ENCODE peak calls at places on chromosome 5, in four cellular contexts. L is WTC11, O is K562, A is A549. T is an unnamed sample.

GRCh38 chr5:138011991-138012390 is 20.9 kb downstream of the FAM13B start:
- DNase-seq in L (no peak), O (no peak), A (no peak), T (no peak)

GRCh38 chr5:99900302-99900811 is 634.8 kb upstream of the FAM174A start:
- DNase-seq in L (no peak), O (no peak), A (no peak), T (no peak)

GRCh38 chr5:169328401-169328800 is 27.5 kb upstream of the SLIT3 start:
- DNase-seq in L (no peak), O (no peak), A (no peak), T (no peak)

GRCh38 chr5:38796739-38797108 is 49.1 kb upstream of the OSMR start:
- DNase-seq in L (no peak), O (no peak), A (no peak), T (no peak)

GRCh38 chr5:72106922-72107873 is at the start of gene MAP1B:
- DNase-seq in L (peak; percentile 87), O (peak; percentile 77), A (peak; percentile 67), T (peak; percentile 35)

GRCh38 chr5:178327446-178327845 is 94.8 kb upstream of the PHYKPL start:
- DNase-seq in L (no peak), O (no peak), A (no peak), T (no peak)

GRCh38 chr5:1668141-1668721 is 131.4 kb downstream of the MRPL36 start:
- DNase-seq in L (peak; percentile 53), O (peak; percentile 54), A (no peak), T (no peak)

GRCh38 chr5:174338204-174339010 is 292.9 kb downstream of the NSG2 start:
- DNase-seq in L (no peak), O (no peak), A (no peak), T (no peak)

GRCh38 chr5:3684118-3684517 is 88.5 kb downstream of the IRX1 start:
- DNase-seq in L (no peak), O (no peak), A (no peak), T (no peak)
- TF ChIP-seq NR3C1 in L (no peak), O (no peak), A (no peak), T (no peak)

GRCh38 chr5:34927785-34928184 is 1.6 kb upstream of the DNAJC21 start:
- DNase-seq in L (no peak), O (no peak), A (no peak), T (no peak)

GRCh38 chr5:34926318-34926888 is 3.0 kb upstream of the DNAJC21 start:
- DNase-seq in L (no peak), O (no peak), A (no peak), T (no peak)

GRCh38 chr5:34929720-34930526 is 564 bp downstream of the DNAJC21 start:
- DNase-seq in L (peak; percentile 79), O (peak; percentile 80), A (peak; percentile 73), T (peak; percentile 77)

GRCh38 chr5:34929150-34929719 is at the start of gene DNAJC21:
- DNase-seq in L (peak; percentile 98), O (peak; percentile 97), A (peak; percentile 87), T (peak; percentile 92)

DNA sequence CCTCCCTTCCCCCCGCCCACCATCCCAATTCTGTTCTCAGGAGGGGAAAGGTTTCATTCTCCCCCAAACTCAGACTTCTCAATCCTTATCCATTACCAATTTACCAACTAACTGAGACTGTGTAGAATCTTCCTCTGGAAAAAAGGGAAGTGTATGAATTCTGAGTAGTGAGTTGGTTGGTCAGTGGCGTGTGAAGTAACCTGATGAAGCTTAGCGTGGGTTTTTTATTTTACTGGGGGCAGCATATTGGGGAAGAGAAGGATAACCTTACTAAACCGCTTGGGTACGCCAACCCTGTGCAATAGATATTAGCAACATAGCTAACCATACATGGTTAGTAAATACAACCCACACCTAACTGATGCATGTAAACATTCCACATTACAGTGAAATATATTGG is 1.1 kb upstream of the DNAJC21 start:
- DNase-seq in L (no peak), O (no peak), A (no peak), T (no peak)
- TF ChIP-seq NR3C1 in L (no peak), O (no peak), A (no peak), T (no peak)

GRCh38 chr5:113215401-113216060 is 219.3 kb downstream of the TSSK1B start:
- DNase-seq in L (no peak), O (no peak), A (no peak), T (no peak)
- TF ChIP-seq NR3C1 in L (no peak), O (no peak), A (no peak), T (no peak)

GRCh38 chr5:127398508-127398907 is 107.9 kb downstream of the MEGF10 start:
- DNase-seq in L (no peak), O (no peak), A (no peak), T (no peak)

GRCh38 chr5:127396490-127397155 is 106.0 kb downstream of the MEGF10 start:
- DNase-seq in L (no peak), O (no peak), A (no peak), T (no peak)

GRCh38 chr5:127389616-127390015 is 99.0 kb downstream of the MEGF10 start:
- DNase-seq in L (no peak), O (no peak), A (no peak), T (no peak)

GRCh38 chr5:127392762-127393161 is 102.2 kb downstream of the MEGF10 start:
- DNase-seq in L (no peak), O (no peak), A (no peak), T (no peak)
- TF ChIP-seq NR3C1 in L (no peak), O (no peak), A (no peak), T (no peak)

GRCh38 chr5:5270958-5271605 is 131.0 kb downstream of the ADAMTS16 start:
- DNase-seq in L (peak; percentile 74), O (no peak), A (peak; percentile 82), T (peak; percentile 6)
- TF ChIP-seq NR3C1 in L (no peak), O (no peak), A (no peak), T (no peak)

DNA sequence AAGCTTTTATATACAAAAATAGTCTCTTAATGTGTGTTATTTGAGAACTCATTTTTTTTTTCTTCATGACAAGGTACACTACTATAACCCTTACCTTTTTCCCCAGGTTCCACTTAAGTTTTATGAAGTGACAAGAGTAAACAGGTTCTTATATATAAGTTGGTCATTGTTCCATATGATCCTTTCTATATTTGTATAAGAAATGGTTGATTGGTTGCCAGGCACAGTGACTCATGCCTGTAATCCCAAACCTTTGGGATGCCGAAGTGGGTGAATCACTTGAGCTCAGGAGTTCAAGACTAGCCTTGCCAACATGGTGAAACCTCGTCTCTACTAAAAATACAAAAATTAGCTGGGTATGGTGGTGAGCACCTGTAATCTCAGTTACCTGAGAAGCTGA is 108.3 kb downstream of the PCSK1 start:
- DNase-seq in L (no peak), O (no peak), A (peak; percentile 10), T (peak; percentile 22)
- TF ChIP-seq NR3C1 in L (no peak), O (no peak), A (no peak), T (no peak)

GRCh38 chr5:31365776-31366175 is 166.1 kb downstream of the DROSHA start:
- DNase-seq in L (no peak), O (no peak), A (no peak), T (no peak)
- TF ChIP-seq NR3C1 in L (no peak), O (no peak), A (no peak), T (no peak)

GRCh38 chr5:172941067-172941516 is 18.1 kb upstream of the RPL26L1 start:
- DNase-seq in L (no peak), O (no peak), A (no peak), T (no peak)
- TF ChIP-seq NR3C1 in L (no peak), O (no peak), A (no peak), T (no peak)

DNA sequence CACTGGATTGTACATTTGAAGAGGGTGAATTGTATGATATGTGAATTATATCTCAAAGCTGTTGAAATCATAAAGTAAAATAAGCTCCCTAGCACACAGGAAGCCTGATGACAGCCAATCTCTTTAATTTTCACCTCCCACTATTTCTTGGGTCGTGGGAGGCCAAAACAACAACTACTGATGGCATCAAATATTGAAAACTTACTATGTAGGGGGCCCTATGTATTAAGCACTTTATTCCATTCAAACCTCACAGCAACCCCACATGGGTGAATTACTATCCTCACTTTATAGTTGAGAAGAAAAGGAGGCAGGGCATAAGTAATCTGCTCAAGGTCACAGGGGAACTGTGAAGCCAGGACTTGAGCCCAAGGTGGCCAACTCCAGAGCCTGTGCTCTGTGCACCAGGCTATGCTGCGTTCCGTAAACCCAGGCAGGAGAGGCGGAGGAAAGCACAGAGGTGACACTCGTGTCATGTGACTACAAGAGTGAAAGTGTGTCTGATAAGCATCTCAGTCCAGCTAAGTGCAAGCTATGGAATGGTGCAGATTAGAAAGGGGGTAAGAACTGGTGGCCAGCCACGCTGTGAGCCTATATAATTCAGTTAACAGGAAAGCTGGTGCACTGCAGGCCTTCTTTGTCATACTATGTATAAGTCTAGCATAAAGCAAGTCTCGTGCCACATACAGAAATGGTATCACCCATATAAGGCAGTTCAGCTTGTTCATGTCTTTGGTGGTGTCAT is 221.0 kb downstream of the DCP2 start:
- DNase-seq in L (no peak), O (peak; percentile 21), A (no peak), T (no peak)
- TF ChIP-seq NR3C1 in L (no peak), O (no peak), A (no peak), T (no peak)

DNA sequence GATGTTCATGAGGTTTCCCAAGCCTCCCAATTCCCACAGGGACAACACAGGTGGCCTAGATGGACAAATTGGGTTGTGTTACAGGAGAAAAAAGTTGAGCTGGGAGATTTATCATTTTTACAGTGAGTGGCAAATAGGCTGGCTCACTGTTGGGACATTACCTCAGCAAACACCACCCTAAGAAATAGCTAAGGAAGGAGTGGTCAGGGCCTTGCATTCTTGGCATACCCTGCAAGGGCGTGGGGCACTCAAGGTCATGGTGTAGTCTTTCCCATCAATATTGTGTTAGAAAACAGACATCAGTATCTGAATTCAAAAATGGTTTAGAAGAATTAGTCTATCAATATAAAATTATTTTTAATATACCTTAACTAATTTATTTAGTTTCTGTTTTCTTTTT is 23.4 kb upstream of the CPLANE1 start:
- DNase-seq in L (peak; percentile 17), O (peak; percentile 3), A (peak; percentile 41), T (no peak)
- TF ChIP-seq NR3C1 in L (no peak), O (no peak), A (no peak), T (no peak)